ENCODE peak calls at places on chromosomes 12 and 14, in seven cellular contexts. Z is upper lobe of left lung; J is gastrocnemius medialis; G is psoas muscle; P is CD4-positive, alpha-beta T cell; O is mucosa of descending colon; S is A549. T is an unnamed sample.
A peak's percentile ranks its signal among the peaks of the same experiment; 100 is the strongest.

GRCh38 chr12:132065609-132066344 is 78.3 kb downstream of the DDX51 start:
- ATAC-seq in P (no peak), Z (no peak), O (no peak), J (no peak), G (no peak), S (no peak), T (no peak)

GRCh38 chr12:25319233-25319984 is 68.7 kb upstream of the KRAS start:
- ATAC-seq in S (no peak), P (no peak), Z (no peak), G (no peak), O (no peak), J (no peak), T (no peak)

GRCh38 chr12:100382327-100382726 is 25.5 kb downstream of the SLC17A8 start:
- ATAC-seq in J (no peak), P (no peak), O (no peak), S (peak; percentile 70), Z (no peak), G (no peak), T (no peak)

GRCh38 chr14:47863441-47863840 is 188.0 kb upstream of the MDGA2 start:
- ATAC-seq in G (no peak), S (no peak), P (no peak), Z (no peak), J (no peak), O (no peak), T (no peak)

GRCh38 chr12:77667101-77667500 is 163.6 kb upstream of the NAV3 start:
- ATAC-seq in O (no peak), G (no peak), Z (peak; percentile 11), S (no peak), J (no peak), P (no peak), T (no peak)

GRCh38 chr12:21301-22189 is 45.0 kb upstream of the IQSEC3 start:
- ATAC-seq in J (no peak), S (peak; percentile 73), Z (peak; percentile 57), O (peak; percentile 19), P (no peak), G (no peak), T (no peak)

GRCh38 chr12:12705833-12706520 is 10.0 kb upstream of the GPR19 start:
- ATAC-seq in S (no peak), J (no peak), Z (no peak), O (peak; percentile 29), P (peak; percentile 82), G (no peak), T (no peak)

GRCh38 chr14:70704960-70705359 is 63.2 kb downstream of the TTC9 start:
- ATAC-seq in S (no peak), Z (no peak), J (no peak), G (no peak), O (no peak), P (no peak), T (no peak)

GRCh38 chr12:129097451-129097850 is 244.2 kb downstream of the GLT1D1 start:
- ATAC-seq in G (no peak), Z (no peak), P (no peak), O (no peak), S (no peak), J (no peak), T (no peak)

GRCh38 chr12:67630373-67631088 is 18.0 kb upstream of the DYRK2 start:
- ATAC-seq in S (peak; percentile 56), G (no peak), O (peak; percentile 97), J (no peak), P (peak; percentile 99), Z (no peak), T (peak; percentile 41)

GRCh38 chr14:52948039-52948438 is 2.8 kb downstream of the FERMT2 start:
- ATAC-seq in G (no peak), P (no peak), O (no peak), S (no peak), Z (no peak), J (no peak), T (no peak)

GRCh38 chr12:43776498-43776897 is 17.7 kb downstream of the IRAK4 start:
- ATAC-seq in J (no peak), S (peak; percentile 89), O (no peak), P (peak; percentile 82), G (no peak), Z (no peak), T (no peak)
- TF ChIP-seq CTCF in J (no peak), S (peak; percentile 56), O (no peak), P (peak; percentile 50), G (peak; percentile 42), Z (no peak), T (no peak)

DNA sequence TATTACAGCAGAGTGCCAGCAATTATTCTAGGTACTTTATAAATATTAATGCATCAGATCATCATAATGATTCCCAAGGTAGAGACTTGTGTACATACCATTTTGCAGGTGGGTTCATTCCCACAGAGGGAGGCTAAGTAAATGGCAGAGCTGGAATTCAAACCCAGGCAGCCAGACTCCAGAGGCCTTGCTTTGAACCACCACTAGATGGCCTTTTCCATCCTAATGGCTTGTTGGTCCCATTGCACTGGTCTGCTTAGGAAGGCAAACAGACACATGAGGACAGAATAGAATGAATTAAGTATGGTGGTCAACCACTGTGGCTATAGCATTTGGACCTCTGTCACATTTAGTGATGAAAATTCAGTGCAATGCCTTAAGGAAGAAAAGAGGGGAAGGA is 158.7 kb downstream of the METTL25 start:
- ATAC-seq in S (peak; percentile 76), P (no peak), J (no peak), O (peak; percentile 64), G (no peak), Z (no peak), T (no peak)
- TF ChIP-seq CTCF in S (peak; percentile 37), P (peak; percentile 13), J (no peak), O (no peak), G (no peak), Z (no peak), T (no peak)

GRCh38 chr12:98601924-98602323 is 8.4 kb downstream of the SLC25A3 start:
- ATAC-seq in S (no peak), Z (no peak), J (no peak), P (no peak), G (no peak), O (no peak), T (no peak)

GRCh38 chr12:98606367-98606985 is 13.0 kb downstream of the SLC25A3 start:
- ATAC-seq in Z (no peak), O (no peak), S (peak; percentile 32), G (no peak), P (no peak), J (no peak), T (no peak)
- TF ChIP-seq CTCF in Z (no peak), O (no peak), S (no peak), G (no peak), P (no peak), J (no peak), T (no peak)

GRCh38 chr14:63045612-63046320 is 508 bp upstream of the KCNH5 start:
- ATAC-seq in J (no peak), P (no peak), Z (peak; percentile 66), O (peak; percentile 15), S (peak; percentile 81), G (peak; percentile 33), T (peak; percentile 29)

GRCh38 chr14:63045234-63045611 is at the start of gene KCNH5:
- ATAC-seq in J (no peak), Z (peak; percentile 19), S (peak; percentile 84), P (no peak), O (peak; percentile 13), G (peak; percentile 42), T (peak; percentile 29)

DNA sequence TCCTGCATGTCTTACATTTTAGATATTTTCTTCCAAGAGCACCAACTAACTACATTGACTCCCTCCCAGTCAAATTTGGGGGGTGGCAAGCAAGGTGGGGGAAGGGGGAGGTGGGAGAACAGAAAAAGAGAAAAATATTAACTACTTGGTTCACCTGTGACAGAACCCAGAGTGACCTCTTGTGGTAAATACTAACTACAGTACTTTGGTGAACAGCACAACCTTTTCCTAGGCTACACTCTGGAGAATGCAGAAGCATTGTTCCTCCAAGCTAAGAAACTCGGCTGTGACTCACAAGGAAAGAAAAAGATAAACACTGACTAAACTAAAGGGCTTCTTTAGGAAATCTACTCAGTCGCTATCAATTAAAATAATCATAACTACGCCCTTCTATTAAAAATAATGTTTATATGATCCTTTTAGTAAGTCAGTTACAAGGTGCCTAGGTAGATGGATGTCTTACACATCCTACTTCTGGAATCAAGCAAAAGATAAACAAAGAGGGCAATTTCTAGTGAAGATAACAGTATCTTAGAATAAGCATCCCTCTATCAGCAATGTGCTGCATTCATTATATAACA is 5.4 kb downstream of the KCNH5 start:
- ATAC-seq in Z (no peak), O (no peak), S (peak; percentile 84), J (no peak), P (no peak), G (no peak), T (no peak)
- TF ChIP-seq CTCF in Z (no peak), O (no peak), S (peak; percentile 72), J (no peak), P (no peak), G (peak; percentile 23), T (no peak)

GRCh38 chr14:104095426-104096310 is 10.2 kb downstream of the ASPG start:
- ATAC-seq in P (no peak), J (no peak), Z (no peak), S (no peak), O (no peak), G (no peak), T (no peak)

GRCh38 chr14:104098272-104099095 is 13.0 kb downstream of the ASPG start:
- ATAC-seq in S (no peak), P (no peak), J (no peak), Z (no peak), O (no peak), G (no peak), T (no peak)

GRCh38 chr14:104094709-104095425 is 9.4 kb downstream of the ASPG start:
- ATAC-seq in S (peak; percentile 63), P (peak; percentile 77), O (peak; percentile 83), Z (peak; percentile 73), G (peak; percentile 79), J (no peak), T (no peak)

GRCh38 chr14:104096318-104096717 is 10.8 kb downstream of the ASPG start:
- ATAC-seq in J (no peak), G (no peak), Z (no peak), S (no peak), P (no peak), O (no peak), T (no peak)

GRCh38 chr14:104096751-104097700 is 11.5 kb downstream of the ASPG start:
- ATAC-seq in S (peak; percentile 11), P (no peak), G (no peak), O (no peak), Z (no peak), J (no peak), T (no peak)
- TF ChIP-seq CTCF in S (no peak), P (no peak), G (no peak), O (no peak), Z (no peak), J (no peak), T (no peak)

DNA sequence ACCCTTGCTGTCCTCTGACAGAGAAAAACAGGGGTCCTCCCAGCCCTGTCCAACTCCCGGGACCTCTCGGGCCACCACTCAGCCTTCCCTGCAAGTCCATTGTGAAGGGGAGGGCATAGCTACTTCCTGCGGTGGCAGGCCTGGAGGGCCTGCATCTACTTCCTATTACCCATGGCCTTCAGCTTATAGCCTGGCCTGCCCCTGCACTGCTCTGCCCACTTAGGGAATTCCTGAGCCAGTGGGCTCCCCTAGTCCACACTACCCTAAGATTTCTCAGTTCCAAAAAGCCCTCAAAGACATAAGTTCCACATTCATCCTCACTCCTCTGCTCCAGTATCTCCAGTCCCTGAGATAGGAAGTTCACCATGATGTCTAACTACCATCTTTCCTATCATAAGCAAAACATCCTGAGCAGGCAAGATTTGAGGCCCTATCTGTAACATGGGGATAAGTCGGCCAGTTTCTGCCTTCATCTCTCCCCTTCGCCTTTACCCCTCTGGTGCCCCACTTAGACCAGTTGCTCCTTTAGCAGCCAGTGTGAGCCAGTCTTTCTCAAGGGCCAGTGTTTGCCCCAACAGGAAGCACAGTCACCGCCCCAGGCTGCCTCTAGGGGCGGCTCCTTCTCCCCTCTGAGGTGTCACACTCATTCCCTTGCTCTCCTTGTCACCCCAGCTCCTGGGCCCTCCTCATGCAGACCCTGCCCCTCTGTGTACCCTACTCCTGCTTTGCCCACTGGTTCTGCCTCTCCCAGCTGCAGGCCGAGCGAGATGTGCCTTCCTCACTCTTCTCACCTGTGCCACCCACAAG is 10.9 kb downstream of the HDAC7 start:
- ATAC-seq in O (no peak), Z (peak; percentile 3), J (no peak), P (no peak), S (no peak), G (no peak), T (no peak)
- TF ChIP-seq CTCF in O (no peak), Z (no peak), J (no peak), P (peak; percentile 25), S (no peak), G (no peak), T (no peak)

T was measured in gastroesophageal sphincter.